ENCODE peak calls at places on chromosomes 7 and 10, in nine cellular contexts. One of them, this sample, is unnamed.

GRCh38 chr10:70536196-70536920 is 57.8 kb downstream of the PALD1 start:
- DNase-seq in erythroblast: no peak
- DNase-seq in BJ: no peak
- DNase-seq in cerebellum: no peak
- DNase-seq in T-helper 9 cell: no peak
- DNase-seq in right lobe of liver: no peak
- DNase-seq in NCI-H1092 treated with DMSO at 0.1 percent for 48 hours: no peak
- DNase-seq in GF-D8: no peak
- DNase-seq in activated effector memory CD4-positive, alpha-beta T cell treated with Interleukin-2 at 50 U/mL for 16 hours: no peak
- DNase-seq in this sample: no peak

GRCh38 chr10:103394180-103394579 is 2.1 kb downstream of the ATP5MK start:
- DNase-seq in erythroblast: peak
- DNase-seq in BJ: no peak
- DNase-seq in cerebellum: no peak
- DNase-seq in T-helper 9 cell: no peak
- DNase-seq in right lobe of liver: no peak
- DNase-seq in NCI-H1092 treated with DMSO at 0.1 percent for 48 hours: no peak
- DNase-seq in GF-D8: no peak
- DNase-seq in activated effector memory CD4-positive, alpha-beta T cell treated with Interleukin-2 at 50 U/mL for 16 hours: no peak
- DNase-seq in this sample: no peak

GRCh38 chr7:129376778-129377700 is 57.2 kb upstream of the STRIP2 start:
- DNase-seq in erythroblast: no peak
- DNase-seq in BJ: no peak
- DNase-seq in cerebellum: no peak
- DNase-seq in T-helper 9 cell: no peak
- DNase-seq in right lobe of liver: no peak
- DNase-seq in NCI-H1092 treated with DMSO at 0.1 percent for 48 hours: no peak
- DNase-seq in GF-D8: peak
- DNase-seq in activated effector memory CD4-positive, alpha-beta T cell treated with Interleukin-2 at 50 U/mL for 16 hours: no peak
- DNase-seq in this sample: no peak

GRCh38 chr7:134710854-134711624 is 64.4 kb downstream of the BPGM start:
- DNase-seq in erythroblast: no peak
- DNase-seq in BJ: no peak
- DNase-seq in cerebellum: no peak
- DNase-seq in T-helper 9 cell: peak
- DNase-seq in right lobe of liver: no peak
- DNase-seq in NCI-H1092 treated with DMSO at 0.1 percent for 48 hours: no peak
- DNase-seq in GF-D8: no peak
- DNase-seq in activated effector memory CD4-positive, alpha-beta T cell treated with Interleukin-2 at 50 U/mL for 16 hours: peak
- DNase-seq in this sample: no peak

GRCh38 chr10:49298666-49298989 is 342 bp upstream of the C10orf71 start:
- DNase-seq in erythroblast: no peak
- DNase-seq in BJ: no peak
- DNase-seq in cerebellum: no peak
- DNase-seq in T-helper 9 cell: no peak
- DNase-seq in right lobe of liver: no peak
- DNase-seq in NCI-H1092 treated with DMSO at 0.1 percent for 48 hours: no peak
- DNase-seq in GF-D8: no peak
- DNase-seq in activated effector memory CD4-positive, alpha-beta T cell treated with Interleukin-2 at 50 U/mL for 16 hours: no peak
- DNase-seq in this sample: no peak

GRCh38 chr10:70780772-70781171 is 4.4 kb downstream of the TBATA start:
- DNase-seq in erythroblast: no peak
- DNase-seq in BJ: no peak
- DNase-seq in cerebellum: no peak
- DNase-seq in T-helper 9 cell: no peak
- DNase-seq in right lobe of liver: no peak
- DNase-seq in NCI-H1092 treated with DMSO at 0.1 percent for 48 hours: no peak
- DNase-seq in GF-D8: no peak
- DNase-seq in activated effector memory CD4-positive, alpha-beta T cell treated with Interleukin-2 at 50 U/mL for 16 hours: no peak
- DNase-seq in this sample: no peak

GRCh38 chr10:7634142-7634894 is 32.4 kb downstream of the ITIH5 start:
- DNase-seq in erythroblast: no peak
- DNase-seq in BJ: no peak
- DNase-seq in cerebellum: no peak
- DNase-seq in T-helper 9 cell: no peak
- DNase-seq in right lobe of liver: no peak
- DNase-seq in NCI-H1092 treated with DMSO at 0.1 percent for 48 hours: no peak
- DNase-seq in GF-D8: no peak
- DNase-seq in activated effector memory CD4-positive, alpha-beta T cell treated with Interleukin-2 at 50 U/mL for 16 hours: no peak
- DNase-seq in this sample: no peak

GRCh38 chr10:51656467-51656866 is 42.9 kb downstream of the CSTF2T start:
- DNase-seq in erythroblast: no peak
- DNase-seq in BJ: no peak
- DNase-seq in cerebellum: no peak
- DNase-seq in T-helper 9 cell: no peak
- DNase-seq in right lobe of liver: no peak
- DNase-seq in NCI-H1092 treated with DMSO at 0.1 percent for 48 hours: no peak
- DNase-seq in GF-D8: no peak
- DNase-seq in activated effector memory CD4-positive, alpha-beta T cell treated with Interleukin-2 at 50 U/mL for 16 hours: no peak
- DNase-seq in this sample: no peak

GRCh38 chr7:39703143-39703542 is 79.8 kb downstream of the RALA start:
- DNase-seq in erythroblast: no peak
- DNase-seq in BJ: no peak
- DNase-seq in cerebellum: no peak
- DNase-seq in T-helper 9 cell: no peak
- DNase-seq in right lobe of liver: no peak
- DNase-seq in NCI-H1092 treated with DMSO at 0.1 percent for 48 hours: no peak
- DNase-seq in GF-D8: no peak
- DNase-seq in activated effector memory CD4-positive, alpha-beta T cell treated with Interleukin-2 at 50 U/mL for 16 hours: no peak
- DNase-seq in this sample: no peak

GRCh38 chr10:130757271-130757670 is 554.2 kb downstream of the TCERG1L start:
- DNase-seq in erythroblast: no peak
- DNase-seq in BJ: no peak
- DNase-seq in cerebellum: no peak
- DNase-seq in T-helper 9 cell: no peak
- DNase-seq in right lobe of liver: no peak
- DNase-seq in NCI-H1092 treated with DMSO at 0.1 percent for 48 hours: no peak
- DNase-seq in GF-D8: no peak
- DNase-seq in activated effector memory CD4-positive, alpha-beta T cell treated with Interleukin-2 at 50 U/mL for 16 hours: no peak
- DNase-seq in this sample: no peak

GRCh38 chr7:47501406-47501805 is 80.5 kb downstream of the TNS3 start:
- DNase-seq in erythroblast: no peak
- DNase-seq in BJ: peak
- DNase-seq in cerebellum: no peak
- DNase-seq in T-helper 9 cell: no peak
- DNase-seq in right lobe of liver: no peak
- DNase-seq in NCI-H1092 treated with DMSO at 0.1 percent for 48 hours: no peak
- DNase-seq in GF-D8: no peak
- DNase-seq in activated effector memory CD4-positive, alpha-beta T cell treated with Interleukin-2 at 50 U/mL for 16 hours: no peak
- DNase-seq in this sample: no peak

GRCh38 chr10:5583525-5584175 is 58.9 kb downstream of the CALML3 start:
- DNase-seq in erythroblast: no peak
- DNase-seq in BJ: no peak
- DNase-seq in cerebellum: no peak
- DNase-seq in T-helper 9 cell: no peak
- DNase-seq in right lobe of liver: no peak
- DNase-seq in NCI-H1092 treated with DMSO at 0.1 percent for 48 hours: peak
- DNase-seq in GF-D8: no peak
- DNase-seq in activated effector memory CD4-positive, alpha-beta T cell treated with Interleukin-2 at 50 U/mL for 16 hours: no peak
- DNase-seq in this sample: peak

GRCh38 chr10:34327184-34327583 is 487.9 kb downstream of the PARD3 start:
- DNase-seq in erythroblast: no peak
- DNase-seq in BJ: no peak
- DNase-seq in cerebellum: no peak
- DNase-seq in T-helper 9 cell: no peak
- DNase-seq in right lobe of liver: no peak
- DNase-seq in NCI-H1092 treated with DMSO at 0.1 percent for 48 hours: no peak
- DNase-seq in GF-D8: no peak
- DNase-seq in activated effector memory CD4-positive, alpha-beta T cell treated with Interleukin-2 at 50 U/mL for 16 hours: no peak
- DNase-seq in this sample: no peak

GRCh38 chr10:36263871-36264270 is 621.8 kb upstream of the FZD8 start:
- DNase-seq in erythroblast: no peak
- DNase-seq in BJ: no peak
- DNase-seq in cerebellum: no peak
- DNase-seq in T-helper 9 cell: no peak
- DNase-seq in right lobe of liver: no peak
- DNase-seq in NCI-H1092 treated with DMSO at 0.1 percent for 48 hours: no peak
- DNase-seq in GF-D8: no peak
- DNase-seq in activated effector memory CD4-positive, alpha-beta T cell treated with Interleukin-2 at 50 U/mL for 16 hours: no peak
- DNase-seq in this sample: no peak

GRCh38 chr10:112448903-112449302 is 1.9 kb downstream of the VTI1A start:
- DNase-seq in erythroblast: no peak
- DNase-seq in BJ: no peak
- DNase-seq in cerebellum: no peak
- DNase-seq in T-helper 9 cell: no peak
- DNase-seq in right lobe of liver: no peak
- DNase-seq in NCI-H1092 treated with DMSO at 0.1 percent for 48 hours: no peak
- DNase-seq in GF-D8: no peak
- DNase-seq in activated effector memory CD4-positive, alpha-beta T cell treated with Interleukin-2 at 50 U/mL for 16 hours: no peak
- DNase-seq in this sample: no peak

GRCh38 chr10:71348850-71349249 is 29.8 kb downstream of the SLC29A3 start:
- DNase-seq in erythroblast: no peak
- DNase-seq in BJ: no peak
- DNase-seq in cerebellum: no peak
- DNase-seq in T-helper 9 cell: no peak
- DNase-seq in right lobe of liver: no peak
- DNase-seq in NCI-H1092 treated with DMSO at 0.1 percent for 48 hours: no peak
- DNase-seq in GF-D8: no peak
- DNase-seq in activated effector memory CD4-positive, alpha-beta T cell treated with Interleukin-2 at 50 U/mL for 16 hours: no peak
- DNase-seq in this sample: no peak

GRCh38 chr10:62760401-62760800 is 44.1 kb upstream of the ADO start:
- DNase-seq in erythroblast: no peak
- DNase-seq in BJ: no peak
- DNase-seq in cerebellum: no peak
- DNase-seq in T-helper 9 cell: no peak
- DNase-seq in right lobe of liver: no peak
- DNase-seq in NCI-H1092 treated with DMSO at 0.1 percent for 48 hours: no peak
- DNase-seq in GF-D8: peak
- DNase-seq in activated effector memory CD4-positive, alpha-beta T cell treated with Interleukin-2 at 50 U/mL for 16 hours: no peak
- DNase-seq in this sample: no peak

GRCh38 chr7:96546426-96546825 is 163.2 kb downstream of the SEM1 start:
- DNase-seq in erythroblast: no peak
- DNase-seq in BJ: no peak
- DNase-seq in cerebellum: no peak
- DNase-seq in T-helper 9 cell: no peak
- DNase-seq in right lobe of liver: no peak
- DNase-seq in NCI-H1092 treated with DMSO at 0.1 percent for 48 hours: no peak
- DNase-seq in GF-D8: no peak
- DNase-seq in activated effector memory CD4-positive, alpha-beta T cell treated with Interleukin-2 at 50 U/mL for 16 hours: no peak
- DNase-seq in this sample: no peak

GRCh38 chr7:12573885-12574284 is 3.4 kb downstream of the SCIN start:
- DNase-seq in erythroblast: no peak
- DNase-seq in BJ: no peak
- DNase-seq in cerebellum: no peak
- DNase-seq in T-helper 9 cell: no peak
- DNase-seq in right lobe of liver: no peak
- DNase-seq in NCI-H1092 treated with DMSO at 0.1 percent for 48 hours: no peak
- DNase-seq in GF-D8: no peak
- DNase-seq in activated effector memory CD4-positive, alpha-beta T cell treated with Interleukin-2 at 50 U/mL for 16 hours: no peak
- DNase-seq in this sample: no peak

GRCh38 chr7:130814753-130815152 is 80.7 kb upstream of the KLF14 start:
- DNase-seq in erythroblast: peak
- DNase-seq in BJ: no peak
- DNase-seq in cerebellum: no peak
- DNase-seq in T-helper 9 cell: no peak
- DNase-seq in right lobe of liver: no peak
- DNase-seq in NCI-H1092 treated with DMSO at 0.1 percent for 48 hours: no peak
- DNase-seq in GF-D8: no peak
- DNase-seq in activated effector memory CD4-positive, alpha-beta T cell treated with Interleukin-2 at 50 U/mL for 16 hours: no peak
- DNase-seq in this sample: peak

GRCh38 chr10:131555406-131555805 is 243.9 kb upstream of the TCERG1L start:
- DNase-seq in erythroblast: no peak
- DNase-seq in BJ: no peak
- DNase-seq in cerebellum: no peak
- DNase-seq in T-helper 9 cell: no peak
- DNase-seq in right lobe of liver: no peak
- DNase-seq in NCI-H1092 treated with DMSO at 0.1 percent for 48 hours: no peak
- DNase-seq in GF-D8: no peak
- DNase-seq in activated effector memory CD4-positive, alpha-beta T cell treated with Interleukin-2 at 50 U/mL for 16 hours: no peak
- DNase-seq in this sample: no peak

GRCh38 chr10:6445671-6446278 is 134.3 kb downstream of the PRKCQ start:
- DNase-seq in erythroblast: peak
- DNase-seq in BJ: peak
- DNase-seq in cerebellum: peak
- DNase-seq in T-helper 9 cell: peak
- DNase-seq in right lobe of liver: peak
- DNase-seq in NCI-H1092 treated with DMSO at 0.1 percent for 48 hours: peak
- DNase-seq in GF-D8: no peak
- DNase-seq in activated effector memory CD4-positive, alpha-beta T cell treated with Interleukin-2 at 50 U/mL for 16 hours: peak
- DNase-seq in this sample: no peak

GRCh38 chr10:11663763-11664555 is 52.5 kb upstream of the USP6NL start:
- DNase-seq in erythroblast: no peak
- DNase-seq in BJ: no peak
- DNase-seq in cerebellum: no peak
- DNase-seq in T-helper 9 cell: no peak
- DNase-seq in right lobe of liver: no peak
- DNase-seq in NCI-H1092 treated with DMSO at 0.1 percent for 48 hours: no peak
- DNase-seq in GF-D8: no peak
- DNase-seq in activated effector memory CD4-positive, alpha-beta T cell treated with Interleukin-2 at 50 U/mL for 16 hours: no peak
- DNase-seq in this sample: peak

GRCh38 chr10:5411941-5412276 is 448 bp upstream of the NET1 start:
- DNase-seq in erythroblast: no peak
- DNase-seq in BJ: no peak
- DNase-seq in cerebellum: no peak
- DNase-seq in T-helper 9 cell: no peak
- DNase-seq in right lobe of liver: no peak
- DNase-seq in NCI-H1092 treated with DMSO at 0.1 percent for 48 hours: peak
- DNase-seq in GF-D8: no peak
- DNase-seq in activated effector memory CD4-positive, alpha-beta T cell treated with Interleukin-2 at 50 U/mL for 16 hours: no peak
- DNase-seq in this sample: no peak

GRCh38 chr10:130000918-130001317 is 36.8 kb upstream of the EBF3 start:
- DNase-seq in erythroblast: no peak
- DNase-seq in BJ: no peak
- DNase-seq in cerebellum: no peak
- DNase-seq in T-helper 9 cell: no peak
- DNase-seq in right lobe of liver: no peak
- DNase-seq in NCI-H1092 treated with DMSO at 0.1 percent for 48 hours: no peak
- DNase-seq in GF-D8: no peak
- DNase-seq in activated effector memory CD4-positive, alpha-beta T cell treated with Interleukin-2 at 50 U/mL for 16 hours: no peak
- DNase-seq in this sample: no peak

GRCh38 chr7:133358728-133359127 is 105.8 kb downstream of the EXOC4 start:
- DNase-seq in erythroblast: no peak
- DNase-seq in BJ: no peak
- DNase-seq in cerebellum: no peak
- DNase-seq in T-helper 9 cell: no peak
- DNase-seq in right lobe of liver: no peak
- DNase-seq in NCI-H1092 treated with DMSO at 0.1 percent for 48 hours: no peak
- DNase-seq in GF-D8: no peak
- DNase-seq in activated effector memory CD4-positive, alpha-beta T cell treated with Interleukin-2 at 50 U/mL for 16 hours: no peak
- DNase-seq in this sample: no peak

GRCh38 chr7:80916770-80917681 is 1.8 kb downstream of the SEMA3C start:
- DNase-seq in erythroblast: peak
- DNase-seq in BJ: no peak
- DNase-seq in cerebellum: no peak
- DNase-seq in T-helper 9 cell: no peak
- DNase-seq in right lobe of liver: no peak
- DNase-seq in NCI-H1092 treated with DMSO at 0.1 percent for 48 hours: no peak
- DNase-seq in GF-D8: no peak
- DNase-seq in activated effector memory CD4-positive, alpha-beta T cell treated with Interleukin-2 at 50 U/mL for 16 hours: no peak
- DNase-seq in this sample: no peak

GRCh38 chr7:17500718-17501117 is 202.3 kb downstream of the AHR start:
- DNase-seq in erythroblast: no peak
- DNase-seq in BJ: no peak
- DNase-seq in cerebellum: no peak
- DNase-seq in T-helper 9 cell: no peak
- DNase-seq in right lobe of liver: peak
- DNase-seq in NCI-H1092 treated with DMSO at 0.1 percent for 48 hours: no peak
- DNase-seq in GF-D8: no peak
- DNase-seq in activated effector memory CD4-positive, alpha-beta T cell treated with Interleukin-2 at 50 U/mL for 16 hours: no peak
- DNase-seq in this sample: no peak

GRCh38 chr7:66921396-66921917 is 432 bp downstream of the TMEM248 start:
- DNase-seq in erythroblast: peak
- DNase-seq in BJ: no peak
- DNase-seq in cerebellum: peak
- DNase-seq in T-helper 9 cell: peak
- DNase-seq in right lobe of liver: peak
- DNase-seq in NCI-H1092 treated with DMSO at 0.1 percent for 48 hours: peak
- DNase-seq in GF-D8: no peak
- DNase-seq in activated effector memory CD4-positive, alpha-beta T cell treated with Interleukin-2 at 50 U/mL for 16 hours: peak
- DNase-seq in this sample: peak

GRCh38 chr10:49139866-49140195 is 6.0 kb upstream of the FAM170B start:
- DNase-seq in erythroblast: no peak
- DNase-seq in BJ: peak
- DNase-seq in cerebellum: no peak
- DNase-seq in T-helper 9 cell: no peak
- DNase-seq in right lobe of liver: no peak
- DNase-seq in NCI-H1092 treated with DMSO at 0.1 percent for 48 hours: no peak
- DNase-seq in GF-D8: no peak
- DNase-seq in activated effector memory CD4-positive, alpha-beta T cell treated with Interleukin-2 at 50 U/mL for 16 hours: no peak
- DNase-seq in this sample: no peak

GRCh38 chr10:94292448-94293118 is 70.2 kb downstream of the NOC3L start:
- DNase-seq in erythroblast: no peak
- DNase-seq in BJ: no peak
- DNase-seq in cerebellum: no peak
- DNase-seq in T-helper 9 cell: no peak
- DNase-seq in right lobe of liver: no peak
- DNase-seq in NCI-H1092 treated with DMSO at 0.1 percent for 48 hours: peak
- DNase-seq in GF-D8: peak
- DNase-seq in activated effector memory CD4-positive, alpha-beta T cell treated with Interleukin-2 at 50 U/mL for 16 hours: no peak
- DNase-seq in this sample: no peak